ENCODE peak calls at places on chromosomes 11 and 22, in six cellular contexts. One of them, this sample, is unnamed.

GRCh38 chr22:37564111-37564711 is 3.9 kb downstream of the CDC42EP1 start:
- DNase-seq in endothelial cell of umbilical vein: peak
- DNase-seq in GM12878: no peak
- DNase-seq in HepG2: no peak
- DNase-seq in K562: no peak
- DNase-seq in A549: no peak
- DNase-seq in this sample: no peak

GRCh38 chr22:49502126-49502826 is 325.4 kb downstream of the BRD1 start:
- DNase-seq in endothelial cell of umbilical vein: no peak
- DNase-seq in GM12878: no peak
- DNase-seq in HepG2: peak
- DNase-seq in K562: no peak
- DNase-seq in A549: peak
- DNase-seq in this sample: peak

GRCh38 chr11:117075186-117075585 is 23.0 kb downstream of the SIK3 start:
- DNase-seq in GM12878: no peak
- DNase-seq in K562: no peak
- DNase-seq in A549: no peak
- DNase-seq in endothelial cell of umbilical vein: no peak
- DNase-seq in HepG2: no peak
- DNase-seq in this sample: peak

GRCh38 chr22:44316393-44317162 is 3.8 kb upstream of the SHISAL1 start:
- DNase-seq in A549: no peak
- DNase-seq in K562: no peak
- DNase-seq in HepG2: no peak
- DNase-seq in endothelial cell of umbilical vein: no peak
- DNase-seq in GM12878: no peak
- DNase-seq in this sample: no peak

GRCh38 chr22:44497218-44497903 is 672 bp downstream of the RTL6 start:
- DNase-seq in GM12878: no peak
- DNase-seq in K562: peak
- DNase-seq in A549: no peak
- DNase-seq in HepG2: no peak
- DNase-seq in endothelial cell of umbilical vein: peak
- DNase-seq in this sample: peak

GRCh38 chr11:120304526-120304925 is 20.6 kb upstream of the TLCD5 start:
- DNase-seq in endothelial cell of umbilical vein: no peak
- DNase-seq in GM12878: no peak
- DNase-seq in A549: peak
- DNase-seq in HepG2: no peak
- DNase-seq in K562: no peak
- DNase-seq in this sample: peak

GRCh38 chr11:62013266-62014157 is 46.1 kb upstream of the FTH1 start:
- DNase-seq in K562: no peak
- DNase-seq in GM12878: no peak
- DNase-seq in A549: peak
- DNase-seq in endothelial cell of umbilical vein: no peak
- DNase-seq in HepG2: no peak
- DNase-seq in this sample: no peak

GRCh38 chr11:119254239-119254638 is 48.1 kb downstream of the CBL start:
- DNase-seq in K562: no peak
- DNase-seq in GM12878: no peak
- DNase-seq in HepG2: no peak
- DNase-seq in endothelial cell of umbilical vein: no peak
- DNase-seq in A549: no peak
- DNase-seq in this sample: no peak

GRCh38 chr11:33533668-33534067 is 167.0 kb downstream of the C11orf91 start:
- DNase-seq in A549: no peak
- DNase-seq in K562: no peak
- DNase-seq in endothelial cell of umbilical vein: no peak
- DNase-seq in GM12878: no peak
- DNase-seq in HepG2: peak
- DNase-seq in this sample: no peak

GRCh38 chr11:85310479-85310878 is 316.7 kb downstream of the DLG2 start:
- DNase-seq in HepG2: no peak
- DNase-seq in A549: no peak
- DNase-seq in endothelial cell of umbilical vein: no peak
- DNase-seq in K562: no peak
- DNase-seq in GM12878: no peak
- DNase-seq in this sample: no peak

GRCh38 chr22:50098052-50098451 is 8.2 kb downstream of the MOV10L1 start:
- DNase-seq in A549: no peak
- DNase-seq in GM12878: no peak
- DNase-seq in K562: no peak
- DNase-seq in endothelial cell of umbilical vein: no peak
- DNase-seq in HepG2: no peak
- DNase-seq in this sample: no peak

GRCh38 chr22:19974935-19975706 is 33.5 kb upstream of the TXNRD2 start:
- DNase-seq in GM12878: no peak
- DNase-seq in HepG2: no peak
- DNase-seq in endothelial cell of umbilical vein: peak
- DNase-seq in A549: no peak
- DNase-seq in K562: peak
- DNase-seq in this sample: peak

GRCh38 chr22:49497266-49497665 is 330.4 kb downstream of the BRD1 start:
- DNase-seq in A549: peak
- DNase-seq in GM12878: no peak
- DNase-seq in endothelial cell of umbilical vein: no peak
- DNase-seq in K562: no peak
- DNase-seq in HepG2: peak
- DNase-seq in this sample: peak

GRCh38 chr11:58573451-58574104 is 2.1 kb downstream of the LPXN start:
- DNase-seq in A549: peak
- DNase-seq in HepG2: no peak
- DNase-seq in GM12878: no peak
- DNase-seq in endothelial cell of umbilical vein: peak
- DNase-seq in K562: no peak
- DNase-seq in this sample: peak

GRCh38 chr11:78399136-78399535 is 18.5 kb downstream of the GAB2 start:
- DNase-seq in A549: no peak
- DNase-seq in endothelial cell of umbilical vein: no peak
- DNase-seq in HepG2: no peak
- DNase-seq in GM12878: no peak
- DNase-seq in K562: no peak
- DNase-seq in this sample: no peak

GRCh38 chr11:22192642-22193347 is at the start of gene ANO5:
- DNase-seq in A549: peak
- DNase-seq in HepG2: no peak
- DNase-seq in K562: peak
- DNase-seq in endothelial cell of umbilical vein: peak
- DNase-seq in GM12878: no peak
- DNase-seq in this sample: no peak

GRCh38 chr22:50138036-50138435 is 32.5 kb upstream of the PANX2 start:
- DNase-seq in endothelial cell of umbilical vein: no peak
- DNase-seq in K562: no peak
- DNase-seq in A549: no peak
- DNase-seq in GM12878: no peak
- DNase-seq in HepG2: no peak
- DNase-seq in this sample: no peak

GRCh38 chr11:115959098-115959497 is 454.9 kb upstream of the CADM1 start:
- DNase-seq in GM12878: no peak
- DNase-seq in A549: no peak
- DNase-seq in K562: no peak
- DNase-seq in HepG2: peak
- DNase-seq in endothelial cell of umbilical vein: no peak
- DNase-seq in this sample: no peak

GRCh38 chr11:65432686-65433582 is 10.3 kb downstream of the NEAT1 start:
- DNase-seq in HepG2: no peak
- DNase-seq in K562: peak
- DNase-seq in GM12878: no peak
- DNase-seq in A549: peak
- DNase-seq in endothelial cell of umbilical vein: peak
- DNase-seq in this sample: peak
- TF ChIP-seq POLR2A in HepG2: peak
- TF ChIP-seq POLR2A in K562: peak
- TF ChIP-seq POLR2A in GM12878: no peak
- TF ChIP-seq POLR2A in A549: no peak
- TF ChIP-seq POLR2A in endothelial cell of umbilical vein: no peak
- TF ChIP-seq POLR2A in this sample: no peak

GRCh38 chr11:67269401-67270255 is 3.4 kb downstream of the GRK2 start:
- DNase-seq in endothelial cell of umbilical vein: peak
- DNase-seq in A549: no peak
- DNase-seq in GM12878: no peak
- DNase-seq in HepG2: no peak
- DNase-seq in K562: no peak
- DNase-seq in this sample: peak

GRCh38 chr11:67266424-67267187 is at the start of gene GRK2:
- DNase-seq in A549: peak
- DNase-seq in HepG2: no peak
- DNase-seq in GM12878: no peak
- DNase-seq in K562: peak
- DNase-seq in endothelial cell of umbilical vein: no peak
- DNase-seq in this sample: peak

GRCh38 chr11:67268684-67269268 is 2.5 kb downstream of the GRK2 start:
- DNase-seq in HepG2: no peak
- DNase-seq in endothelial cell of umbilical vein: no peak
- DNase-seq in K562: no peak
- DNase-seq in GM12878: no peak
- DNase-seq in A549: no peak
- DNase-seq in this sample: no peak

GRCh38 chr11:67267188-67268035 is 1.1 kb downstream of the GRK2 start:
- DNase-seq in K562: no peak
- DNase-seq in HepG2: peak
- DNase-seq in A549: no peak
- DNase-seq in GM12878: no peak
- DNase-seq in endothelial cell of umbilical vein: no peak
- DNase-seq in this sample: peak

GRCh38 chr11:67268036-67268683 is 1.9 kb downstream of the GRK2 start:
- DNase-seq in GM12878: peak
- DNase-seq in HepG2: no peak
- DNase-seq in K562: no peak
- DNase-seq in endothelial cell of umbilical vein: no peak
- DNase-seq in A549: no peak
- DNase-seq in this sample: peak
- TF ChIP-seq MYC in GM12878: no peak
- TF ChIP-seq MYC in HepG2: no peak
- TF ChIP-seq MYC in K562: no peak
- TF ChIP-seq MYC in endothelial cell of umbilical vein: no peak
- TF ChIP-seq MYC in A549: no peak
- TF ChIP-seq MYC in this sample: peak

GRCh38 chr22:21067901-21068680 is 22.3 kb downstream of the LRRC74B start:
- DNase-seq in HepG2: no peak
- DNase-seq in A549: no peak
- DNase-seq in GM12878: no peak
- DNase-seq in K562: no peak
- DNase-seq in endothelial cell of umbilical vein: no peak
- DNase-seq in this sample: no peak

GRCh38 chr22:21070690-21071615 is 25.2 kb downstream of the LRRC74B start:
- DNase-seq in K562: no peak
- DNase-seq in GM12878: no peak
- DNase-seq in HepG2: no peak
- DNase-seq in endothelial cell of umbilical vein: no peak
- DNase-seq in A549: no peak
- DNase-seq in this sample: no peak

GRCh38 chr22:21067075-21067900 is 21.5 kb downstream of the LRRC74B start:
- DNase-seq in A549: no peak
- DNase-seq in K562: no peak
- DNase-seq in HepG2: no peak
- DNase-seq in endothelial cell of umbilical vein: no peak
- DNase-seq in GM12878: no peak
- DNase-seq in this sample: no peak

GRCh38 chr22:21068681-21069276 is 23.0 kb downstream of the LRRC74B start:
- DNase-seq in GM12878: no peak
- DNase-seq in A549: no peak
- DNase-seq in endothelial cell of umbilical vein: no peak
- DNase-seq in HepG2: no peak
- DNase-seq in K562: no peak
- DNase-seq in this sample: no peak

DNA sequence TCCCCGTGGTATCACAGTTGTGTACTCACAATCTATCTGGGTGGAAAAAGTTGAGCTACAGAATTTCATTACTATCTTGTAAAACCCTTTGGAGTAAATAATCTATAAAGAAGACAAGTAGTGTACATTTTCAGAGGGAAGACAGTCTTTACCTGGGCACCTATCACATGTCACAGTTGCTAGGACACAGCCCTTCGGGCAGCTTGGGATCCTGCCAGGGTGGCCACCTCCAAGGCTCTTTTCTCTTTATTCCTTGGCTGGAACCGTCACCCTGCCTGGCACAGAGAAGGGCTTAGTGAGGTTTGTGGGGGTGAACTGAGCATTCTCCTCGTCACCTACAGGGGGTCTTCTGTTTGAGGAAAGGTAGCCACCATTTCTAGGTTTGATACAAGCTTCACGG is 23.6 kb downstream of the LRRC74B start:
- DNase-seq in GM12878: no peak
- DNase-seq in HepG2: no peak
- DNase-seq in endothelial cell of umbilical vein: no peak
- DNase-seq in A549: no peak
- DNase-seq in K562: no peak
- DNase-seq in this sample: no peak
- TF ChIP-seq POLR2A in GM12878: no peak
- TF ChIP-seq POLR2A in HepG2: no peak
- TF ChIP-seq POLR2A in endothelial cell of umbilical vein: no peak
- TF ChIP-seq POLR2A in A549: no peak
- TF ChIP-seq POLR2A in K562: no peak
- TF ChIP-seq POLR2A in this sample: no peak

GRCh38 chr11:124152770-124153407 is 30.3 kb upstream of the OR10D3 start:
- DNase-seq in A549: no peak
- DNase-seq in endothelial cell of umbilical vein: no peak
- DNase-seq in HepG2: no peak
- DNase-seq in GM12878: no peak
- DNase-seq in K562: no peak
- DNase-seq in this sample: no peak
- TF ChIP-seq MYC in A549: no peak
- TF ChIP-seq MYC in endothelial cell of umbilical vein: no peak
- TF ChIP-seq MYC in HepG2: no peak
- TF ChIP-seq MYC in GM12878: no peak
- TF ChIP-seq MYC in K562: no peak
- TF ChIP-seq MYC in this sample: no peak

GRCh38 chr11:128604723-128605122 is 17.4 kb upstream of the ETS1 start:
- DNase-seq in A549: no peak
- DNase-seq in GM12878: no peak
- DNase-seq in endothelial cell of umbilical vein: peak
- DNase-seq in K562: no peak
- DNase-seq in HepG2: no peak
- DNase-seq in this sample: no peak
- TF ChIP-seq POLR2A in A549: no peak
- TF ChIP-seq POLR2A in GM12878: no peak
- TF ChIP-seq POLR2A in endothelial cell of umbilical vein: no peak
- TF ChIP-seq POLR2A in K562: no peak
- TF ChIP-seq POLR2A in HepG2: no peak
- TF ChIP-seq POLR2A in this sample: no peak

DNA sequence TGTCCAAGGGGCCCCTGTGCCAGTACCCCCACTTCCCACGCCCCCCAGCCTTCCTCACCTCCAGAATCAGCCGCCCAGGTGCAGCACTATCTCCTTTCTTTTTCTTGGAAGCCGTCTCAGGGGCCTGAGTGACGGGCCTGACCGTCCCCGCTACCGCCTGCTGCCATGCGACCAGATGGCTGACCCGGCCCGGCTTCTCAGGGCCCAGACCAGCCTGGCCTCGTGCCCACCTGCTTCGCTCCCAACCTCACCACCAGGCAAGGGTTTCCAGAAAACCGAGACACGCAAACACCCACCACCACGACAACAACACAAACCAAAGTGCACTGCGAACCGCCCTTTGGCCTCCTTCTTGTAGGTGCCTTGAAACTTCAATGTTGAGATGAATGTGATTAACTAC is 39.1 kb downstream of the MACROD1 start:
- DNase-seq in A549: no peak
- DNase-seq in GM12878: no peak
- DNase-seq in HepG2: no peak
- DNase-seq in endothelial cell of umbilical vein: no peak
- DNase-seq in K562: no peak
- DNase-seq in this sample: no peak
- TF ChIP-seq MYC in A549: no peak
- TF ChIP-seq MYC in GM12878: no peak
- TF ChIP-seq MYC in HepG2: no peak
- TF ChIP-seq MYC in endothelial cell of umbilical vein: no peak
- TF ChIP-seq MYC in K562: no peak
- TF ChIP-seq MYC in this sample: no peak

This sample was measured in NB4.